ENCODE peak calls at places on chromosomes 7 and 10, in seven cellular contexts. B, K, A, P, O, J and X are unnamed samples.

GRCh38 chr10:21495686-21496284 is 29.7 kb downstream of the SKIDA1 start:
- DNase-seq in O (peak), B (peak), K (peak), J (peak), A (peak), P (peak), X (peak)

GRCh38 chr7:101125989-101126650 is 784 bp upstream of the SERPINE1 start:
- DNase-seq in P (no peak), J (peak), K (no peak), O (peak), B (peak), A (peak), X (peak)

GRCh38 chr7:50364645-50365044 is 60.1 kb downstream of the IKZF1 start:
- DNase-seq in B (no peak), K (no peak), O (no peak), A (no peak), J (no peak), P (no peak), X (no peak)

GRCh38 chr10:128608791-128609190 is 482.6 kb upstream of the MKI67 start:
- DNase-seq in J (no peak), B (no peak), P (no peak), K (no peak), O (no peak), A (no peak), X (no peak)

GRCh38 chr7:158824028-158824427 is 5.3 kb downstream of the ESYT2 start:
- DNase-seq in A (no peak), P (no peak), O (no peak), K (no peak), B (no peak), J (no peak), X (no peak)

GRCh38 chr10:100890696-100891271 is 22.0 kb upstream of the SLF2 start:
- DNase-seq in O (no peak), J (peak), K (no peak), P (peak), B (peak), A (no peak), X (no peak)

GRCh38 chr10:115173915-115174443 is 80.8 kb downstream of the ATRNL1 start:
- DNase-seq in A (no peak), K (no peak), J (no peak), B (no peak), P (no peak), O (no peak), X (no peak)

GRCh38 chr7:147231275-147231674 is 1114.7 kb downstream of the CNTNAP2 start:
- DNase-seq in K (no peak), O (no peak), J (no peak), P (no peak), B (no peak), A (no peak), X (no peak)

GRCh38 chr7:137592232-137592896 is 248.8 kb upstream of the PTN start:
- DNase-seq in J (peak), P (peak), B (peak), O (no peak), K (peak), A (no peak), X (peak)

GRCh38 chr7:39248041-39248692 is 270.5 kb downstream of the POU6F2 start:
- DNase-seq in B (no peak), P (no peak), O (no peak), J (no peak), A (no peak), K (no peak), X (no peak)

GRCh38 chr10:78578929-78579328 is 489.8 kb upstream of the ZMIZ1 start:
- DNase-seq in J (no peak), P (no peak), K (no peak), O (no peak), B (no peak), A (no peak), X (no peak)

GRCh38 chr7:17848516-17848915 is 91.8 kb downstream of the SNX13 start:
- DNase-seq in B (no peak), P (no peak), O (no peak), J (no peak), K (no peak), A (no peak), X (no peak)

GRCh38 chr7:116512524-116513188 is 12.2 kb upstream of the CAV1 start:
- DNase-seq in A (no peak), P (no peak), K (no peak), B (no peak), J (no peak), O (no peak), X (no peak)

GRCh38 chr7:138170959-138171703 is 94.9 kb downstream of the AKR1D1 start:
- DNase-seq in J (no peak), O (no peak), P (no peak), A (no peak), B (no peak), K (no peak), X (no peak)

GRCh38 chr7:20214787-20215669 is 2.2 kb downstream of the MACC1 start:
- DNase-seq in A (no peak), K (no peak), B (no peak), J (no peak), P (no peak), O (no peak), X (no peak)

DNA sequence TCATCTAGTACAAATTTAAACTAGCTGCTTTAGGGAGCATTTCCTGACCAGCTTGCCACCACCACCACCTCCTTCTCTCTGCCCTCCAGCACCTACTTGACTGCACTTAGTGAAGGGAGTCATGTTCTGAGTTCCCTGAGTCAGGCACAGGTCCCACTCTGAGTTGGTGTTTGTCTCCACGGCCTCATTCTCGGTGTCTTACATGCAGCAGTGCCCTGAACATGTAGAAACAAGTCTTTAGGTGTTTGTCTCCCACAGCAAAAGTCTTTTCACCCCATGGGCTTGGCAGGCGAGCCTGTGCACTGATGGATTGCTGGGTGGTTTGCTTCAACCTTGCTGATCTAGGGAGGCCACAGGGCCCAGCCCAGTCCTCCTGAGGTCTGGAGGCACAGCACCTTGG is 16.9 kb downstream of the TSPAN14 start:
- DNase-seq in P (no peak), A (no peak), K (no peak), O (no peak), J (no peak), B (no peak), X (no peak)
- TF ChIP-seq CTCF in P (no peak), A (no peak), K (no peak), O (no peak), J (no peak), B (no peak), X (no peak)

GRCh38 chr7:106563466-106564150 is 97.3 kb downstream of the CCDC71L start:
- DNase-seq in P (no peak), O (no peak), A (no peak), B (no peak), J (no peak), K (no peak), X (no peak)

GRCh38 chr7:106561657-106562411 is 99.1 kb downstream of the CCDC71L start:
- DNase-seq in P (no peak), A (no peak), B (no peak), O (no peak), J (no peak), K (no peak), X (no peak)

GRCh38 chr7:106562711-106563366 is 98.1 kb downstream of the CCDC71L start:
- DNase-seq in P (no peak), J (no peak), K (no peak), A (no peak), B (no peak), O (no peak), X (no peak)

GRCh38 chr7:106560482-106560881 is 100.5 kb downstream of the CCDC71L start:
- DNase-seq in J (no peak), A (no peak), B (no peak), O (no peak), P (no peak), K (no peak), X (no peak)

GRCh38 chr7:106561151-106561550 is 99.8 kb downstream of the CCDC71L start:
- DNase-seq in K (no peak), A (no peak), P (no peak), J (no peak), O (no peak), B (no peak), X (no peak)
- TF ChIP-seq EP300 in K (no peak), A (no peak), P (no peak), J (no peak), O (no peak), B (no peak), X (no peak)

GRCh38 chr7:123745437-123745836 is 3.4 kb downstream of the WASL start:
- DNase-seq in O (no peak), A (no peak), K (no peak), P (no peak), B (no peak), J (no peak), X (no peak)
- H3K4me3 ChIP-seq in O (no peak), A (no peak), K (no peak), P (peak), B (no peak), J (no peak), X (no peak)

GRCh38 chr7:113404245-113404644 is 285.9 kb upstream of the SMIM30 start:
- DNase-seq in A (no peak), O (no peak), J (peak), B (peak), P (no peak), K (peak), X (no peak)
- TF ChIP-seq CTCF in A (no peak), O (no peak), J (peak), B (peak), P (no peak), K (peak), X (no peak)

GRCh38 chr7:22633286-22633953 is 93.6 kb upstream of the IL6 start:
- DNase-seq in A (no peak), O (no peak), J (no peak), K (no peak), P (no peak), B (no peak), X (no peak)

GRCh38 chr7:22631730-22632129 is 95.3 kb upstream of the IL6 start:
- DNase-seq in A (no peak), J (no peak), O (no peak), B (no peak), K (no peak), P (no peak), X (no peak)

GRCh38 chr7:22633954-22634474 is 93.0 kb upstream of the IL6 start:
- DNase-seq in J (no peak), P (no peak), B (no peak), A (no peak), O (no peak), K (no peak), X (no peak)

GRCh38 chr7:22632674-22633073 is 94.3 kb upstream of the IL6 start:
- DNase-seq in O (no peak), A (no peak), K (no peak), J (no peak), P (no peak), B (no peak), X (no peak)

DNA sequence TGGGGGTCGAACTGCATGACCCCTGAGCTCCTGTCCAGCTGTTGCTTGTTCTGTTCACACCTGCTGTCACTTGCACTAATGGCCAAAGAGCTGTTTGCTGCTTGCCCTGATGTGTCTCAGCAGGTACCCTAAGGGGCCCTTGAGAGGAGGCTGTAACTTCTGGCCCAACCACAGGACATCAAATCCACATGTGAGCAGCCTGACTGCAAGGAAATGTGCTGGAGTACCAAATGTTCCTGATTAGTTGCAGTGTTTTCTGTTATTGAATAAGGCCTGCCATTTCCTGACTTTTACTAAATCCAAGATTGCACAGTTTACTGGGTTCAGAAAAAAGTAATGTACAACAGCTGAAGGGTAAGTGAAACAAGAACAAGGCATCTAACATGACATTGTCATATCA is 91.7 kb upstream of the IL6 start:
- DNase-seq in K (no peak), A (no peak), O (no peak), B (no peak), J (no peak), P (no peak), X (no peak)
- TF ChIP-seq EP300 in K (no peak), A (no peak), O (no peak), B (no peak), J (no peak), P (no peak), X (no peak)

DNA sequence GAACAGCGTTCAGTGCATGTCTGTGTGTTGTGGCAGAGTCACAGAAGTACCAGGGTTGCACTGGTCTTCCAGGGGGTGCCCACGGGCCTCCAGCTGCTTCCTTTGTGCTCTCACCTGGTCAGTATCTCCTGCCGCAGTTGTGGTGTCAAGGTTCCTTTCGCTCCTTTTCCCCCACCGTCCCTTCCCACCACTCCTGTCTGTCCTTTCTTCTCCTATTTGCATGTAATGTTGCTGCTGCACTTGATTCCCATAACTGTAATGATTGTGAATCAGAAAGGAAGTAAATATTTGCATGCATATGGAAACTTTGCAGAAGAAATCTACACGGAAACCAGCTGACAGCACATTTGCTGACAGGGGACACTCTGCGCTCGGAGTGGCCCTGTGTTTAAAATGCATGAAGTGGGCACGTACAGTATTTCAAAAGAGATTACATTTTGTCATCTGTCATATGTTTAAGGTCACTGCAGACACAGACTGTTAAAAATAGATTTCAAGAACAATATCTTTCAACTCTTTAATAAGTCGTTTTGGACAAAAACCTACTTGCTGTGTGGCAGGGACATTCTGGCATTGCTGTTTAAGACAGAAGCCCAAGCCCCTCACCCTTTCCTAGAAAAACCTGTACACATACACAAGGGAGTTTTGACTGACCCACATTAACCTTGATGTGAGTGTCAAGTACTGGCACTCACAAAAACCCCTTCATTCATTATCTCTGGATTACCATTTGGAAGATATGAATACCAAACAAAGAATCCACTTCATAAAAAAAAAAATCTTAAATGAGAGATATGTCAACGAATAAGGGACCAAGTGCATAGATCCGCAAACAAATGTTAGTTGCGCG is 336.7 kb upstream of the KLF6 start:
- DNase-seq in A (no peak), P (no peak), J (no peak), K (no peak), O (no peak), B (no peak), X (no peak)
- H3K4me3 ChIP-seq in A (no peak), P (no peak), J (no peak), K (no peak), O (no peak), B (no peak), X (no peak)